ENCODE peak calls at places on chromosomes 1 and 21, in four cellular contexts. One of them, this sample, is unnamed.
A peak's percentile ranks its signal among the peaks of the same experiment; 100 is the strongest.

GRCh38 chr21:42303443-42303842 is 11.8 kb downstream of the TFF3 start:
- DNase-seq in AG04450: no peak
- DNase-seq in cardiac muscle cell: no peak
- DNase-seq in CD8-positive, alpha-beta T cell: no peak
- DNase-seq in this sample: no peak

GRCh38 chr1:226569879-226570547 is 21.4 kb downstream of the STUM start:
- DNase-seq in AG04450: no peak
- DNase-seq in cardiac muscle cell: peak; percentile 61
- DNase-seq in CD8-positive, alpha-beta T cell: peak; percentile 36
- DNase-seq in this sample: no peak

GRCh38 chr1:40303790-40304189 is 13.3 kb downstream of the COL9A2 start:
- DNase-seq in AG04450: no peak
- DNase-seq in cardiac muscle cell: no peak
- DNase-seq in CD8-positive, alpha-beta T cell: no peak
- DNase-seq in this sample: no peak

GRCh38 chr1:36881541-36881940 is 152.8 kb downstream of the GRIK3 start:
- DNase-seq in AG04450: no peak
- DNase-seq in cardiac muscle cell: no peak
- DNase-seq in CD8-positive, alpha-beta T cell: no peak
- DNase-seq in this sample: no peak

GRCh38 chr1:151478923-151479322 is 19.6 kb upstream of the POGZ start:
- DNase-seq in AG04450: no peak
- DNase-seq in cardiac muscle cell: no peak
- DNase-seq in CD8-positive, alpha-beta T cell: no peak
- DNase-seq in this sample: no peak

GRCh38 chr1:109280768-109281356 is 2.1 kb downstream of the PSRC1 start:
- DNase-seq in AG04450: no peak
- DNase-seq in cardiac muscle cell: no peak
- DNase-seq in CD8-positive, alpha-beta T cell: no peak
- DNase-seq in this sample: no peak

GRCh38 chr21:37389456-37389855 is 22.9 kb downstream of the DYRK1A start:
- DNase-seq in AG04450: no peak
- DNase-seq in cardiac muscle cell: no peak
- DNase-seq in CD8-positive, alpha-beta T cell: no peak
- DNase-seq in this sample: no peak

GRCh38 chr1:212470059-212470458 is 37.3 kb downstream of the NENF start:
- DNase-seq in AG04450: peak; percentile 96
- DNase-seq in cardiac muscle cell: no peak
- DNase-seq in CD8-positive, alpha-beta T cell: no peak
- DNase-seq in this sample: peak; percentile 59

GRCh38 chr1:30845237-30845636 is 63.3 kb downstream of the SDC3 start:
- DNase-seq in AG04450: no peak
- DNase-seq in cardiac muscle cell: no peak
- DNase-seq in CD8-positive, alpha-beta T cell: no peak
- DNase-seq in this sample: no peak
- H3K27me3 ChIP-seq in AG04450: peaks cover 4% of the 10 kb centered on the region
- H3K27me3 ChIP-seq in cardiac muscle cell: no peaks in the 10 kb centered on the region
- H3K27me3 ChIP-seq in CD8-positive, alpha-beta T cell: no peaks in the 10 kb centered on the region
- H3K27me3 ChIP-seq in this sample: peaks cover 10% of the 10 kb centered on the region

DNA sequence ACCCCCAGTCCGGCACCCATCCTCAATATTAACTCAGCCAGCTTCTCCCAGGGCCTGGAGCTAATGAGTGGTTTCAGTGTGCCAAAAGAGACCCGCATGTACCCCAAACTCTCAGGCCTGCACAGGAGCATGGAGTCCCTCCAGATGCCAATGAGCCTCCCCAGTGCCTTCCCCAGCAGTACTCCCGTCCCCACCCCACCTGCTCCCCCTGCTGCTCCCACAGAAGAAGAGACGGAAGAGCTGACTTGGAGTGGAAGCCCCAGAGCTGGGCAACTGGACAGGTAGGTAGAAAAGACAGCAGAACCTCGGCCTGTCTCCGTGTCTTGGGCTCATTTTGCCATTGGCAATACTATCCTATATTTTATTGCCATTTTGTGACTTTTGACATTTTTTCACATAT is 45.4 kb upstream of the IPO9 start:
- DNase-seq in AG04450: no peak
- DNase-seq in cardiac muscle cell: no peak
- DNase-seq in CD8-positive, alpha-beta T cell: no peak
- DNase-seq in this sample: no peak
- TF ChIP-seq CTCF in AG04450: peak; percentile 11
- TF ChIP-seq CTCF in cardiac muscle cell: peak; percentile 9
- TF ChIP-seq CTCF in CD8-positive, alpha-beta T cell: no peak
- TF ChIP-seq CTCF in this sample: no peak

DNA sequence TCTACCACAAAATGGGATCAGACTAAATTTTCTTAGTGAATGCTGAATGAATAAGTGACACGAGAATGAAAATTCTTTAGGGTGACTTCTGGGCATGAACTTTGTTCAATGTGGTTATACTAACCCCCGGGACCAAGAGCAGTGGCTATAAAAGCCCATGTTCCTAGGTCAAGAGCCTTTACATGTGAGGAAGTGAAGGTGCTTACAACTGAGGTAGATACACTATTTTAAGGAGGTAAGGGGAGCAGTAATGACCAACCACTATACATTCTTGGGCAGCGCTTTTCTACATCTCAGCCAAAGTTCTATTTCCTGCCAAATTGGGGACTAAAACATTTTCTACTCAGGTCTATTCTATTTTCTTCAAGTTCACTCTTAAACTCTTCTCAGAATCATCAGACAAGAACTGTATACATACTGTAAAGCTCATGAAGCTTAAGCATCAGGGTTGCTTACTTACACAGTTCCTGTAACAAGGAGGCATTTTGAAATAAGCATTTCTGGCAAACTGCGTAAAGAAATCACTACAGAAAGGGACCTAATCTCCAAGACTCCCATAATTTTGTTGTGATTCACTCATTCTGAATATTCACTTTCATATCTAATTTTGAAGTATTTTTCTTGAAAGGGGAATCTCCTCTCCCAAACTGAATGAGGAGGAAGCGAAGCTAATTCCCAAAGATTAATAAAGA is 8.5 kb upstream of the ARHGAP29 start:
- DNase-seq in AG04450: no peak
- DNase-seq in cardiac muscle cell: no peak
- DNase-seq in CD8-positive, alpha-beta T cell: no peak
- DNase-seq in this sample: no peak
- H3K27me3 ChIP-seq in AG04450: no peaks in the 10 kb centered on the region
- H3K27me3 ChIP-seq in cardiac muscle cell: peaks cover 57% of the 10 kb centered on the region
- H3K27me3 ChIP-seq in CD8-positive, alpha-beta T cell: peaks cover 14% of the 10 kb centered on the region
- H3K27me3 ChIP-seq in this sample: no peaks in the 10 kb centered on the region

DNA sequence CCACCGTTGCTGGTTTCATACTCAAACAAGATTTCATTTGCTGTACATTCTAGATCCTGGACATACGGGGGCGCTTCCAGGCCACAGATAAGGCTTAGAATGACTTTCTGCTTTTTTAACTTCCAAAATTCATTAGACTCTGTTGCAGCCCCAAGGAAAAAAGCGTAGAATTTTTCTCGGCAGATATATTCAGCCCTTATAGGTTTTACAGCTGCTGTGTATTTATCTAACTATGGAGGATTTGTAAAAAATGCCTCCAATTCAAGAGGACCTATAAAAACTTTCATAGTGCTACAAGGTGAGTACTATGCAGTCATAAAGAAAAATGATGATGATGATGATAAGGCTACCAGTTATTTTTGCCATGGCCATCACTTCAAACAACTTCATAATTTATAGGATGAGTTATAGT is 51.6 kb downstream of the SLC30A10 start:
- DNase-seq in AG04450: no peak
- DNase-seq in cardiac muscle cell: no peak
- DNase-seq in CD8-positive, alpha-beta T cell: no peak
- DNase-seq in this sample: no peak
- TF ChIP-seq CTCF in AG04450: no peak
- TF ChIP-seq CTCF in cardiac muscle cell: peak; percentile 20
- TF ChIP-seq CTCF in CD8-positive, alpha-beta T cell: no peak
- TF ChIP-seq CTCF in this sample: no peak

GRCh38 chr1:11881749-11882441 is 23.1 kb upstream of the NPPB start:
- DNase-seq in AG04450: no peak
- DNase-seq in cardiac muscle cell: no peak
- DNase-seq in CD8-positive, alpha-beta T cell: no peak
- DNase-seq in this sample: no peak

GRCh38 chr1:11880181-11880575 is 21.4 kb upstream of the NPPB start:
- DNase-seq in AG04450: no peak
- DNase-seq in cardiac muscle cell: no peak
- DNase-seq in CD8-positive, alpha-beta T cell: no peak
- DNase-seq in this sample: no peak

GRCh38 chr1:11885922-11886321 is 27.2 kb upstream of the NPPB start:
- DNase-seq in AG04450: no peak
- DNase-seq in cardiac muscle cell: no peak
- DNase-seq in CD8-positive, alpha-beta T cell: no peak
- DNase-seq in this sample: no peak

GRCh38 chr1:11880911-11881748 is 22.4 kb upstream of the NPPB start:
- DNase-seq in AG04450: no peak
- DNase-seq in cardiac muscle cell: peak; percentile 85
- DNase-seq in CD8-positive, alpha-beta T cell: no peak
- DNase-seq in this sample: no peak

DNA sequence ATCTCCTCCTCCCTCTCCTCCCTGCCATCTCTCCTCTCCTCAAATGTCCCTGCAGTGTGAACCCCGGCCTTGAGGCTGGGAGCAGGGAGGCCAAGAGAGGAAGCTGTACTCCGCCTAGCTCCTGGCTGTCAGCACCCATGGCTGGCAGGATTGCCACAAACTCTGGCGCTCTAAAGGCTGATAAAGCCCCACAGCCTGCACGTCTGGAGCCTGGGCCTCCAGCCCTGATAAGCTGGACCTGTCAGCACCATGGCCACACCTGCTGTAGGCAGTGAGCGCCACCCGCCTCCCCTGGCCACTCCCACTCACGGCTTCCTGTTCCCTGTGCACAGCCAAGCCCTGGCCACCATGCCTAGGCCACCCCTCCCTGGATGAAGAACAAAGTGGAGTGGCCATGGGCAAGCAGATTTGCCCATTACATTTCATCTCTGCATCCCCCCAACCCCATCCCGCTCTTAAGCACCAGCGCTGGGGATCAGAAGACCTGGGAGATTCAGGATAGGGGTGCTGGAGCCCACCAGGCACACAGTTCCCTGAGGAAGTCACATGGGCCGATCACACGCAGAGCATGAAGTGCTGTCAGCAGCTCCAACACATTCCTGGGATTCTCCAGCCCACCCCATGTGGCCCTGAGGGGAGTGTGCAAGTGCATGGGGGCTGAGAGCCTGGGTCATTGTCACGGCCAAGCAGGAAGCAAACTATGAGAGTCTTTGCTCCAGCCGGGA is 24.2 kb upstream of the NPPB start:
- DNase-seq in AG04450: no peak
- DNase-seq in cardiac muscle cell: peak; percentile 99
- DNase-seq in CD8-positive, alpha-beta T cell: no peak
- DNase-seq in this sample: no peak
- H3K27me3 ChIP-seq in AG04450: peaks cover 53% of the 10 kb centered on the region
- H3K27me3 ChIP-seq in cardiac muscle cell: no peaks in the 10 kb centered on the region
- H3K27me3 ChIP-seq in CD8-positive, alpha-beta T cell: no peaks in the 10 kb centered on the region
- H3K27me3 ChIP-seq in this sample: peaks cover 28% of the 10 kb centered on the region

GRCh38 chr21:33128538-33128937 is 58.6 kb downstream of the OLIG1 start:
- DNase-seq in AG04450: no peak
- DNase-seq in cardiac muscle cell: no peak
- DNase-seq in CD8-positive, alpha-beta T cell: no peak
- DNase-seq in this sample: no peak

GRCh38 chr21:33133912-33134311 is 64.0 kb downstream of the OLIG1 start:
- DNase-seq in AG04450: no peak
- DNase-seq in cardiac muscle cell: no peak
- DNase-seq in CD8-positive, alpha-beta T cell: no peak
- DNase-seq in this sample: no peak

GRCh38 chr21:33127154-33127893 is 57.4 kb downstream of the OLIG1 start:
- DNase-seq in AG04450: peak; percentile 30
- DNase-seq in cardiac muscle cell: peak; percentile 81
- DNase-seq in CD8-positive, alpha-beta T cell: peak; percentile 62
- DNase-seq in this sample: peak; percentile 12

GRCh38 chr21:33135925-33136324 is 66.0 kb downstream of the OLIG1 start:
- DNase-seq in AG04450: no peak
- DNase-seq in cardiac muscle cell: no peak
- DNase-seq in CD8-positive, alpha-beta T cell: no peak
- DNase-seq in this sample: no peak

DNA sequence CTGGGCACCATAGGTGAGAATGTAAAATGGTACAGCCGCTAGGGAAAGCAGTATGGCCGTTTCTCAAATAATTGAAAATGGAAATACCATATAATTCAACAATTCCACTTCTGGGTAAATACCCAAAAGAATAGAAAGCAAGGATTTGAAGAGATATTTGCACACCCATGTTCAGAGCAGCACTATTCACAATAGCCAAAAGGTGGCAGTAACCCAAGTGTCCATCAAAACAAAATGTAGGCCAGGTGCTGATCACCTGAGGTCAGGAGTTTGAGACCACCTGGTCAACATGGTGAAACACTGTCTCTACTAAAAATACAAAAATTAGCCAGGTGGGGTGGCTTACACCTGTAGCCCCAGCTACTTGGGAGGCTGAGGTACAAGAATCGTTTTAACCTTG is 62.1 kb downstream of the OLIG1 start:
- DNase-seq in AG04450: no peak
- DNase-seq in cardiac muscle cell: no peak
- DNase-seq in CD8-positive, alpha-beta T cell: no peak
- DNase-seq in this sample: no peak
- TF ChIP-seq CTCF in AG04450: no peak
- TF ChIP-seq CTCF in cardiac muscle cell: peak; percentile 6
- TF ChIP-seq CTCF in CD8-positive, alpha-beta T cell: peak; percentile 14
- TF ChIP-seq CTCF in this sample: peak; percentile 23

DNA sequence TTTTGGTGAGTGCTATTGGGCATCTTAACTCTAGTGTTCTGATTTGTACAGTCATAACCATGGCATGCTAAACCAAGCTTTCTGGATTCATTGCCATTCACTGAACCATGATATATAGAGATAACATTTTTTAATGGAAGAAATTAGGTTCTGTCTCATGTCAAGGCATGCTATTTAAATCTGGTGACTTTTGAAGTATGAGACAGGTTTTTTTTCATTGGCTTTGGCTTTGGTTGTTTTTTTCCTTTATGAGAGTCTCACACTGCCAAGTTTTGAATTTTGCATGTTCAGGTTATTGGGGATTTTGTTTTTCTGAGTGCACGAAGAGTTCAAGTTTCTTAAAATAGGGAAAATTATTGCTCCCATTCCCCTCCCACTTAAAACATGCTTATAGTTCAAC is 141.3 kb upstream of the ADAMTS5 start:
- DNase-seq in AG04450: no peak
- DNase-seq in cardiac muscle cell: no peak
- DNase-seq in CD8-positive, alpha-beta T cell: no peak
- DNase-seq in this sample: peak; percentile 39
- H3K27me3 ChIP-seq in AG04450: no peaks in the 10 kb centered on the region
- H3K27me3 ChIP-seq in cardiac muscle cell: no peaks in the 10 kb centered on the region
- H3K27me3 ChIP-seq in CD8-positive, alpha-beta T cell: no peaks in the 10 kb centered on the region
- H3K27me3 ChIP-seq in this sample: no peaks in the 10 kb centered on the region